ENCODE peak calls at places on chromosomes 4 and X, in nine cellular contexts. One of them, this sample, is unnamed. For H3K27me3 and H3K4me1, the result is how much of the 10 kb centered on the place peaks cover.

GRCh38 chrX:121479406-121479805 is 432.0 kb downstream of the GLUD2 start:
- DNase-seq in MM.1S: no peak
- DNase-seq in A673: peak
- DNase-seq in upper lobe of right lung: no peak
- DNase-seq in breast epithelium: no peak
- DNase-seq in fibroblast of lung: no peak
- DNase-seq in Panc1: no peak
- DNase-seq in left ventricle myocardium inferior: no peak
- DNase-seq in aorta: no peak
- DNase-seq in this sample: no peak

GRCh38 chr4:28462766-28463165 is 1602.1 kb downstream of the STIM2 start:
- DNase-seq in fibroblast of lung: no peak
- DNase-seq in MM.1S: no peak
- DNase-seq in left ventricle myocardium inferior: no peak
- DNase-seq in aorta: no peak
- DNase-seq in A673: no peak
- DNase-seq in Panc1: no peak
- DNase-seq in upper lobe of right lung: no peak
- DNase-seq in breast epithelium: no peak
- DNase-seq in this sample: no peak

GRCh38 chr4:8773124-8773931 is 98.3 kb downstream of the HMX1 start:
- DNase-seq in aorta: peak
- DNase-seq in Panc1: no peak
- DNase-seq in MM.1S: no peak
- DNase-seq in left ventricle myocardium inferior: peak
- DNase-seq in A673: no peak
- DNase-seq in fibroblast of lung: no peak
- DNase-seq in breast epithelium: peak
- DNase-seq in upper lobe of right lung: peak
- DNase-seq in this sample: no peak

GRCh38 chrX:68415289-68415688 is 18.0 kb downstream of the OPHN1 start:
- DNase-seq in left ventricle myocardium inferior: peak
- DNase-seq in upper lobe of right lung: no peak
- DNase-seq in aorta: peak
- DNase-seq in breast epithelium: no peak
- DNase-seq in fibroblast of lung: peak
- DNase-seq in MM.1S: no peak
- DNase-seq in Panc1: no peak
- DNase-seq in A673: no peak
- DNase-seq in this sample: no peak

GRCh38 chr4:118723369-118723768 is 38.2 kb downstream of the METTL14 start:
- DNase-seq in MM.1S: no peak
- DNase-seq in breast epithelium: no peak
- DNase-seq in aorta: no peak
- DNase-seq in upper lobe of right lung: no peak
- DNase-seq in fibroblast of lung: no peak
- DNase-seq in left ventricle myocardium inferior: no peak
- DNase-seq in A673: no peak
- DNase-seq in Panc1: no peak
- DNase-seq in this sample: no peak

GRCh38 chr4:120055167-120055566 is 11.5 kb downstream of the MAD2L1 start:
- DNase-seq in upper lobe of right lung: no peak
- DNase-seq in left ventricle myocardium inferior: no peak
- DNase-seq in fibroblast of lung: peak
- DNase-seq in A673: no peak
- DNase-seq in Panc1: no peak
- DNase-seq in breast epithelium: no peak
- DNase-seq in aorta: no peak
- DNase-seq in MM.1S: no peak
- DNase-seq in this sample: no peak

GRCh38 chrX:124414281-124414680 is 67.9 kb downstream of the SH2D1A start:
- DNase-seq in fibroblast of lung: no peak
- DNase-seq in A673: no peak
- DNase-seq in aorta: no peak
- DNase-seq in Panc1: no peak
- DNase-seq in upper lobe of right lung: no peak
- DNase-seq in left ventricle myocardium inferior: no peak
- DNase-seq in breast epithelium: no peak
- DNase-seq in MM.1S: no peak
- DNase-seq in this sample: no peak

GRCh38 chr4:159129822-159130550 is 27.1 kb downstream of the RAPGEF2 start:
- DNase-seq in upper lobe of right lung: no peak
- DNase-seq in fibroblast of lung: no peak
- DNase-seq in A673: no peak
- DNase-seq in MM.1S: no peak
- DNase-seq in aorta: no peak
- DNase-seq in Panc1: no peak
- DNase-seq in left ventricle myocardium inferior: no peak
- DNase-seq in breast epithelium: no peak
- DNase-seq in this sample: no peak

GRCh38 chrX:1587161-1587560 is 4.2 kb upstream of the AKAP17A start:
- DNase-seq in A673: no peak
- DNase-seq in breast epithelium: no peak
- DNase-seq in Panc1: no peak
- DNase-seq in fibroblast of lung: no peak
- DNase-seq in left ventricle myocardium inferior: no peak
- DNase-seq in MM.1S: peak
- DNase-seq in upper lobe of right lung: no peak
- DNase-seq in aorta: no peak
- DNase-seq in this sample: no peak

GRCh38 chr4:140743194-140743931 is 12.8 kb downstream of the TBC1D9 start:
- DNase-seq in aorta: no peak
- DNase-seq in A673: peak
- DNase-seq in MM.1S: peak
- DNase-seq in Panc1: no peak
- DNase-seq in left ventricle myocardium inferior: no peak
- DNase-seq in upper lobe of right lung: no peak
- DNase-seq in fibroblast of lung: peak
- DNase-seq in breast epithelium: no peak
- DNase-seq in this sample: peak

GRCh38 chr4:24279492-24279891 is 304.9 kb downstream of the DHX15 start:
- DNase-seq in breast epithelium: no peak
- DNase-seq in upper lobe of right lung: no peak
- DNase-seq in Panc1: no peak
- DNase-seq in aorta: no peak
- DNase-seq in fibroblast of lung: no peak
- DNase-seq in MM.1S: no peak
- DNase-seq in A673: no peak
- DNase-seq in left ventricle myocardium inferior: no peak
- DNase-seq in this sample: no peak

GRCh38 chrX:119512145-119512800 is 44.0 kb downstream of the SLC25A5 start:
- DNase-seq in A673: peak
- DNase-seq in fibroblast of lung: peak
- DNase-seq in aorta: peak
- DNase-seq in upper lobe of right lung: peak
- DNase-seq in Panc1: peak
- DNase-seq in left ventricle myocardium inferior: peak
- DNase-seq in breast epithelium: peak
- DNase-seq in MM.1S: peak
- DNase-seq in this sample: peak

GRCh38 chr4:170030121-170030520 is 3.9 kb upstream of the MFAP3L start:
- DNase-seq in MM.1S: no peak
- DNase-seq in breast epithelium: no peak
- DNase-seq in upper lobe of right lung: no peak
- DNase-seq in fibroblast of lung: peak
- DNase-seq in A673: no peak
- DNase-seq in left ventricle myocardium inferior: no peak
- DNase-seq in aorta: no peak
- DNase-seq in Panc1: no peak
- DNase-seq in this sample: no peak

GRCh38 chr4:1285151-1285789 is 4.4 kb upstream of the MAEA start:
- DNase-seq in breast epithelium: no peak
- DNase-seq in MM.1S: no peak
- DNase-seq in A673: no peak
- DNase-seq in fibroblast of lung: no peak
- DNase-seq in upper lobe of right lung: no peak
- DNase-seq in Panc1: no peak
- DNase-seq in left ventricle myocardium inferior: no peak
- DNase-seq in aorta: peak
- DNase-seq in this sample: no peak

GRCh38 chr4:105555409-105555808 is 3.0 kb downstream of the ARHGEF38 start:
- DNase-seq in MM.1S: no peak
- DNase-seq in A673: no peak
- DNase-seq in left ventricle myocardium inferior: no peak
- DNase-seq in fibroblast of lung: no peak
- DNase-seq in aorta: no peak
- DNase-seq in breast epithelium: no peak
- DNase-seq in upper lobe of right lung: no peak
- DNase-seq in Panc1: no peak
- DNase-seq in this sample: peak
- H3K27me3 ChIP-seq in MM.1S: under half
- H3K27me3 ChIP-seq in A673: under half
- H3K27me3 ChIP-seq in left ventricle myocardium inferior: under half
- H3K27me3 ChIP-seq in fibroblast of lung: under half
- H3K27me3 ChIP-seq in aorta: under half
- H3K27me3 ChIP-seq in breast epithelium: under half
- H3K27me3 ChIP-seq in upper lobe of right lung: under half
- H3K27me3 ChIP-seq in Panc1: under half
- H3K27me3 ChIP-seq in this sample: under half

GRCh38 chr4:153792893-153793227 is 4.0 kb upstream of the SFRP2 start:
- DNase-seq in left ventricle myocardium inferior: no peak
- DNase-seq in fibroblast of lung: no peak
- DNase-seq in A673: no peak
- DNase-seq in Panc1: no peak
- DNase-seq in aorta: no peak
- DNase-seq in upper lobe of right lung: no peak
- DNase-seq in breast epithelium: no peak
- DNase-seq in MM.1S: no peak
- DNase-seq in this sample: no peak
- H3K27ac ChIP-seq in left ventricle myocardium inferior: no peak
- H3K27ac ChIP-seq in fibroblast of lung: no peak
- H3K27ac ChIP-seq in A673: no peak
- H3K27ac ChIP-seq in Panc1: no peak
- H3K27ac ChIP-seq in aorta: no peak
- H3K27ac ChIP-seq in upper lobe of right lung: no peak
- H3K27ac ChIP-seq in breast epithelium: no peak
- H3K27ac ChIP-seq in MM.1S: no peak
- H3K27ac ChIP-seq in this sample: no peak

DNA sequence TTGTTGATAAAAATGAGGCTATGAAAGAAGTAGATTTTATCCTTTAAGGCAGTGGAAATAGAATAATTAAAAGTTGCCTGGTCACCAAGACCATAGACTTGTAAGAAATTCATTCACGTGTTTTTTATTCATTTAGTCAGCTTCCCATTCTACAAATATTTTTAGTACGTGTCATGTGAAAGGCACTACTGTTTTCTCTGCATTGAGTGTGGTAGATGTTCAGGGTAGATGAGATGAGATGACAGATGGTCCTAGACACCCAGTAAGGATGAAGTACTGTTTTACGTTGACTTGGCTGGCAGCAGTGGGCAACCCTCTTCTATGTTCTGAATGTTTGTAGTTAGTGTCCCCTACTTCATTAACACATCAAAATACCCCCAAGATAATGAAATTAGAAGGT is 228.1 kb downstream of the ARHGAP24 start:
- DNase-seq in fibroblast of lung: no peak
- DNase-seq in MM.1S: no peak
- DNase-seq in aorta: no peak
- DNase-seq in A673: no peak
- DNase-seq in left ventricle myocardium inferior: no peak
- DNase-seq in Panc1: no peak
- DNase-seq in upper lobe of right lung: no peak
- DNase-seq in breast epithelium: no peak
- DNase-seq in this sample: no peak
- H3K4me1 ChIP-seq in fibroblast of lung: under half
- H3K4me1 ChIP-seq in MM.1S: under half
- H3K4me1 ChIP-seq in aorta: under half
- H3K4me1 ChIP-seq in A673: under half
- H3K4me1 ChIP-seq in left ventricle myocardium inferior: under half
- H3K4me1 ChIP-seq in Panc1: under half
- H3K4me1 ChIP-seq in upper lobe of right lung: under half
- H3K4me1 ChIP-seq in breast epithelium: under half
- H3K4me1 ChIP-seq in this sample: under half

GRCh38 chr4:185016101-185016940 is 2.0 kb upstream of the HELT start:
- DNase-seq in MM.1S: no peak
- DNase-seq in breast epithelium: no peak
- DNase-seq in left ventricle myocardium inferior: no peak
- DNase-seq in aorta: no peak
- DNase-seq in A673: no peak
- DNase-seq in Panc1: no peak
- DNase-seq in upper lobe of right lung: no peak
- DNase-seq in fibroblast of lung: no peak
- DNase-seq in this sample: no peak

GRCh38 chr4:185015108-185015507 is 3.2 kb upstream of the HELT start:
- DNase-seq in left ventricle myocardium inferior: no peak
- DNase-seq in upper lobe of right lung: no peak
- DNase-seq in Panc1: no peak
- DNase-seq in MM.1S: no peak
- DNase-seq in aorta: no peak
- DNase-seq in breast epithelium: no peak
- DNase-seq in fibroblast of lung: no peak
- DNase-seq in A673: no peak
- DNase-seq in this sample: no peak

GRCh38 chr4:185017964-185018772 is at the start of gene HELT:
- DNase-seq in MM.1S: no peak
- DNase-seq in aorta: no peak
- DNase-seq in Panc1: no peak
- DNase-seq in upper lobe of right lung: no peak
- DNase-seq in left ventricle myocardium inferior: no peak
- DNase-seq in fibroblast of lung: no peak
- DNase-seq in breast epithelium: no peak
- DNase-seq in A673: no peak
- DNase-seq in this sample: no peak

GRCh38 chr4:185018834-185019450 is 652 bp downstream of the HELT start:
- DNase-seq in left ventricle myocardium inferior: no peak
- DNase-seq in breast epithelium: no peak
- DNase-seq in Panc1: no peak
- DNase-seq in A673: no peak
- DNase-seq in MM.1S: no peak
- DNase-seq in fibroblast of lung: no peak
- DNase-seq in upper lobe of right lung: peak
- DNase-seq in aorta: no peak
- DNase-seq in this sample: no peak

GRCh38 chr4:185016946-185017797 is 1.1 kb upstream of the HELT start:
- DNase-seq in MM.1S: no peak
- DNase-seq in upper lobe of right lung: no peak
- DNase-seq in aorta: no peak
- DNase-seq in A673: no peak
- DNase-seq in Panc1: no peak
- DNase-seq in breast epithelium: no peak
- DNase-seq in left ventricle myocardium inferior: no peak
- DNase-seq in fibroblast of lung: peak
- DNase-seq in this sample: no peak
- H3K27me3 ChIP-seq in MM.1S: half or more
- H3K27me3 ChIP-seq in upper lobe of right lung: half or more
- H3K27me3 ChIP-seq in aorta: under half
- H3K27me3 ChIP-seq in A673: half or more
- H3K27me3 ChIP-seq in Panc1: under half
- H3K27me3 ChIP-seq in breast epithelium: under half
- H3K27me3 ChIP-seq in left ventricle myocardium inferior: half or more
- H3K27me3 ChIP-seq in fibroblast of lung: half or more
- H3K27me3 ChIP-seq in this sample: under half